ENCODE peak calls at places on chromosome 1, in four cellular contexts. J is CD8-positive, alpha-beta memory T cell; Z is left lung; O is stomach. U is an unnamed sample.

GRCh38 chr1:28450561-28450960 is 55.3 kb upstream of the RCC1 start:
- DNase-seq in J (no peak), Z (no peak), O (no peak), U (no peak)

GRCh38 chr1:86701731-86702130 is 2.6 kb upstream of the SH3GLB1 start:
- DNase-seq in J (no peak), Z (no peak), O (no peak), U (no peak)

GRCh38 chr1:1310476-1311053 is 2.2 kb downstream of the PUSL1 start:
- DNase-seq in O (no peak), Z (no peak), J (no peak), U (no peak)

GRCh38 chr1:60103186-60103585 is 29.6 kb upstream of the C1orf87 start:
- DNase-seq in Z (no peak), J (no peak), O (no peak), U (no peak)

GRCh38 chr1:112509005-112509659 is 367 bp downstream of the WNT2B start:
- DNase-seq in O (no peak), Z (peak; percentile 82), J (no peak), U (no peak)

GRCh38 chr1:161885013-161885412 is 118.9 kb downstream of the ATF6 start:
- DNase-seq in O (no peak), Z (no peak), J (no peak), U (no peak)

GRCh38 chr1:226210571-226211176 is 12.8 kb upstream of the MIXL1 start:
- DNase-seq in J (no peak), O (no peak), Z (no peak), U (no peak)

GRCh38 chr1:28062806-28063205 is 25.6 kb downstream of the EYA3 start:
- DNase-seq in O (no peak), J (no peak), Z (no peak), U (no peak)

DNA sequence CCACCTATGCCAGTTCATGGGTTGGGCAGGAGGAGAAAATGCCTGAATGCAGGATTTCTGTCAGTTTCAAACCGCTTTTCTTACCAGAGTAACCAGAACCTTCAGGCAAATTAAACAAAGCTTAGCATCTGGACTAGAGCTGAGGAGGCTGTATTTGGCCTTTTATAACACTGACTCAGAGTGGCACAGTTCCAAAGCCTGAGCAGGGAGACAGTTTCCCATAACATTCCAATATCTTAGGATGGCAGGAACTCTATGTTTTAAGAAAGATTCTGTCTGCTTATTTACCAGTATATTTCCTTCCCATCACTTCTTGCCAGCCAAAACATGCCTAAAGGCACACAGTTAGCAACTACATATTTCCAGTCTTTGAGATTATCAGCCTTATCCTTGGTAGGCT is 46.8 kb downstream of the UBR4 start:
- DNase-seq in J (no peak), O (no peak), Z (no peak), U (no peak)
- H3K27ac ChIP-seq in J (no peak overlapping the region), O (no peak overlapping the region), Z (no peak overlapping the region), U (peak overlapping the region; percentile 37)

GRCh38 chr1:10852998-10853520 is 56.6 kb upstream of the CASZ1 start:
- DNase-seq in O (no peak), J (no peak), Z (no peak), U (no peak)

GRCh38 chr1:10852018-10852417 is 55.6 kb upstream of the CASZ1 start:
- DNase-seq in O (no peak), Z (no peak), J (no peak), U (no peak)

GRCh38 chr1:10852486-10852885 is 56.0 kb upstream of the CASZ1 start:
- DNase-seq in J (no peak), Z (no peak), O (no peak), U (no peak)

GRCh38 chr1:10850026-10850425 is 53.6 kb upstream of the CASZ1 start:
- DNase-seq in J (no peak), O (no peak), Z (no peak), U (no peak)

GRCh38 chr1:10851024-10852013 is 54.9 kb upstream of the CASZ1 start:
- DNase-seq in O (no peak), J (no peak), Z (peak; percentile 20), U (no peak)
- H3K27ac ChIP-seq in O (no peak overlapping the region), J (no peak overlapping the region), Z (no peak overlapping the region), U (no peak overlapping the region)

GRCh38 chr1:169568497-169568896 is 17.8 kb downstream of the F5 start:
- DNase-seq in O (no peak), Z (no peak), J (no peak), U (no peak)
- H3K27ac ChIP-seq in O (no peak overlapping the region), Z (no peak overlapping the region), J (no peak overlapping the region), U (no peak overlapping the region)

DNA sequence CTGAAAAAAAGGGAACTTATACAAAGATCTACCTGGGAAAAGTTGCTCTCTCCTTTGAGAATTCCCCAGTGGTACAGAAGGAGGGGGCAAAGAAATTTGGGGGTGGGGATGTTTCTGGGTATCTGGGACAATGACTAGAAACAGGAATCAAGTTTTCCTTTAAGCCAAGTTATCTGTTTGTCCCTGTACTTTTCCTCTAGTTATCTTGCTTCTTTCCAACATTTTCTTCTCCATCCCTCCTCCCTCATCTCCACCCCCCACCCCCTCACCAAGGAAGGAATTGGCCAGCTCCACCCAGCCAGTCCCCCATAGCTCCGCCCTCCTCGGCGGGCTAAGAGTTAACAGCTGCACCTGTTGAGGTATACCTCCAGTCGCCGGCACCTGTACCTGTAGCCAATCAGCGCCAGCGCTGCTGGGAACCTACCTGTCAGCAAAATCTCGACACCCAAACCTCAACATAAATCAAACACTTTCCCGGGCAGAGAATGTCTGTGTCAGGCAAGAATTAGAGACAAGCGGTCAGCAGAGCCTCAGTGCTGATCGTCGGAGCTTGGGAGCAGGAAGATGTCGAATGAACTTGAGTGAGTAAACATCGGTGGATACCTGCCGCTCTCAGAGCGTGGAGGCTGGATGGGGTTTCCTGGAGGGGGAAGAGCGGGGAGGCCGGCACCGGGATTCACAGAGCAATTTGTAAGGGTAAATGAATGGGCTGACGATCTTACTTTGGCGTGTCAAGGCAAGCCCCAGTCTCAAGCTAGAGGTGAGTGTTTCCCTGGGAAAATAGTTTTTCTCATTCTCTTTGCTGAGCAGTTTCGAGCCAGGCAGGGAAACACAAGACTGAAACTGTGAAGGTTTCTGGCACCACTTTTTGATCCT is at the start of gene GRHL3:
- DNase-seq in Z (no peak), O (peak; percentile 75), J (no peak), U (no peak)
- H3K27ac ChIP-seq in Z (no peak within 1 kb of the TSS), O (peak within 1 kb of the TSS; percentile 25), J (no peak within 1 kb of the TSS), U (no peak within 1 kb of the TSS)